ENCODE peak calls at places on chromosomes 7 and 10, in six cellular contexts. I, V, Z, E, R and X are unnamed samples.

GRCh38 chr7:116497708-116498107 is 1.8 kb upstream of the CAV2 start:
- DNase-seq in I (no peak), V (no peak), Z (no peak), E (no peak), R (no peak), X (no peak)

GRCh38 chr10:78331391-78331922 is 297.8 kb downstream of the RPS24 start:
- DNase-seq in I (no peak), V (no peak), Z (no peak), E (peak; percentile 16), R (peak; percentile 66), X (peak; percentile 61)

GRCh38 chr10:72297281-72297967 is 23.7 kb downstream of the DDIT4 start:
- DNase-seq in I (no peak), V (peak; percentile 85), Z (no peak), E (peak; percentile 76), R (no peak), X (peak; percentile 94)

GRCh38 chr7:101848168-101848951 is 30.9 kb downstream of the CUX1 start:
- DNase-seq in I (no peak), V (peak; percentile 64), Z (no peak), E (no peak), R (no peak), X (no peak)

GRCh38 chr7:71752171-71752935 is 620.4 kb downstream of the GALNT17 start:
- DNase-seq in I (peak; percentile 61), V (peak; percentile 36), Z (peak; percentile 11), E (peak; percentile 61), R (peak; percentile 20), X (no peak)

GRCh38 chr7:157634401-157635147 is 297.8 kb downstream of the DNAJB6 start:
- DNase-seq in I (no peak), V (no peak), Z (no peak), E (no peak), R (no peak), X (no peak)

GRCh38 chr7:6160191-6160623 is 112.2 kb downstream of the CYTH3 start:
- DNase-seq in I (peak; percentile 20), V (peak; percentile 40), Z (no peak), E (no peak), R (peak; percentile 78), X (peak; percentile 85)

GRCh38 chr10:119335671-119336353 is 128.4 kb downstream of the GRK5 start:
- DNase-seq in I (no peak), V (no peak), Z (no peak), E (no peak), R (no peak), X (peak; percentile 77)

GRCh38 chr7:149294641-149295480 is 32.9 kb downstream of the ZNF783 start:
- DNase-seq in I (no peak), V (no peak), Z (no peak), E (no peak), R (no peak), X (no peak)

GRCh38 chr7:155701972-155702544 is 57.6 kb downstream of the RBM33 start:
- DNase-seq in I (no peak), V (no peak), Z (no peak), E (no peak), R (no peak), X (no peak)

GRCh38 chr10:484441-484924 is 205.0 kb downstream of the DIP2C start:
- DNase-seq in I (no peak), V (peak; percentile 37), Z (no peak), E (peak; percentile 54), R (peak; percentile 45), X (peak; percentile 57)

GRCh38 chr7:102979670-102980069 is 66.9 kb downstream of the LRRC17 start:
- DNase-seq in I (no peak), V (no peak), Z (no peak), E (no peak), R (no peak), X (no peak)

GRCh38 chr7:151010307-151011096 is 13.8 kb downstream of the ATG9B start:
- DNase-seq in I (no peak), V (no peak), Z (no peak), E (no peak), R (no peak), X (no peak)

GRCh38 chr10:103668351-103669242 is 175.1 kb downstream of the NEURL1 start:
- DNase-seq in I (no peak), V (peak; percentile 77), Z (no peak), E (peak; percentile 51), R (no peak), X (peak; percentile 88)

GRCh38 chr7:35495377-35495776 is 199.6 kb downstream of the HERPUD2 start:
- DNase-seq in I (no peak), V (no peak), Z (no peak), E (no peak), R (no peak), X (no peak)

GRCh38 chr7:31336202-31337035 is 4.1 kb downstream of the NEUROD6 start:
- DNase-seq in I (no peak), V (no peak), Z (no peak), E (peak; percentile 82), R (no peak), X (no peak)

GRCh38 chr7:28528899-28529298 is 116.6 kb downstream of the CREB5 start:
- DNase-seq in I (no peak), V (no peak), Z (no peak), E (no peak), R (no peak), X (no peak)

GRCh38 chr7:5629941-5630340 is 151.5 kb downstream of the RNF216 start:
- DNase-seq in I (no peak), V (no peak), Z (no peak), E (no peak), R (peak; percentile 99), X (no peak)

GRCh38 chr7:12888727-12889126 is 201.3 kb downstream of the ARL4A start:
- DNase-seq in I (no peak), V (no peak), Z (no peak), E (no peak), R (no peak), X (no peak)

GRCh38 chr10:86635402-86635801 is 18.9 kb upstream of the OPN4 start:
- DNase-seq in I (no peak), V (no peak), Z (no peak), E (no peak), R (peak; percentile 67), X (no peak)

GRCh38 chr7:130667593-130668257 is 823 bp downstream of the COPG2 start:
- DNase-seq in I (no peak), V (no peak), Z (peak; percentile 2), E (no peak), R (no peak), X (no peak)

GRCh38 chr7:7595451-7595850 is 28.8 kb downstream of the MIOS start:
- DNase-seq in I (no peak), V (no peak), Z (peak; percentile 9), E (no peak), R (peak; percentile 10), X (no peak)

GRCh38 chr7:26155531-26156375 is 3.8 kb downstream of the NFE2L3 start:
- DNase-seq in I (no peak), V (no peak), Z (no peak), E (no peak), R (peak; percentile 55), X (no peak)

GRCh38 chr10:99532687-99533495 is at the start of gene NKX2-3:
- DNase-seq in I (no peak), V (peak; percentile 38), Z (no peak), E (no peak), R (no peak), X (no peak)

GRCh38 chr7:3760696-3761095 is 459.6 kb downstream of the SDK1 start:
- DNase-seq in I (no peak), V (no peak), Z (no peak), E (no peak), R (no peak), X (no peak)

GRCh38 chr10:74150151-74151056 is at the start of gene AP3M1:
- DNase-seq in I (peak; percentile 70), V (peak; percentile 86), Z (peak; percentile 78), E (peak; percentile 87), R (peak; percentile 87), X (peak; percentile 78)

GRCh38 chr7:75642810-75643486 is 95.8 kb downstream of the HIP1 start:
- DNase-seq in I (peak; percentile 75), V (peak; percentile 72), Z (no peak), E (peak; percentile 59), R (no peak), X (no peak)

GRCh38 chr7:158121441-158122045 is 466.1 kb downstream of the PTPRN2 start:
- DNase-seq in I (no peak), V (no peak), Z (no peak), E (no peak), R (no peak), X (no peak)

GRCh38 chr10:21626457-21627161 is 92.6 kb downstream of the MLLT10 start:
- DNase-seq in I (no peak), V (peak; percentile 47), Z (no peak), E (no peak), R (no peak), X (no peak)

GRCh38 chr7:98051118-98051744 is 55.4 kb upstream of the LMTK2 start:
- DNase-seq in I (peak; percentile 91), V (no peak), Z (peak; percentile 50), E (no peak), R (no peak), X (no peak)

GRCh38 chr7:2928613-2929311 is 84.7 kb upstream of the GNA12 start:
- DNase-seq in I (no peak), V (no peak), Z (peak; percentile 70), E (no peak), R (no peak), X (no peak)

GRCh38 chr10:111079241-111079760 is 2.5 kb downstream of the ADRA2A start:
- DNase-seq in I (no peak), V (peak; percentile 25), Z (no peak), E (no peak), R (no peak), X (peak; percentile 48)

GRCh38 chr10:93542358-93542791 is 24.1 kb upstream of the FFAR4 start:
- DNase-seq in I (no peak), V (no peak), Z (peak; percentile 50), E (peak; percentile 71), R (peak; percentile 51), X (peak; percentile 68)

GRCh38 chr7:23590529-23590928 is 6.7 kb upstream of the CCDC126 start:
- DNase-seq in I (no peak), V (no peak), Z (no peak), E (no peak), R (no peak), X (no peak)

GRCh38 chr7:134891262-134892001 is 94.9 kb upstream of the AGBL3 start:
- DNase-seq in I (no peak), V (peak; percentile 61), Z (no peak), E (peak; percentile 95), R (peak; percentile 61), X (peak; percentile 91)

GRCh38 chr10:122988501-122988900 is 8.3 kb downstream of the PSTK start:
- DNase-seq in I (no peak), V (no peak), Z (no peak), E (no peak), R (no peak), X (no peak)